ENCODE peak calls at places on chromosomes 7 and 10, in four cellular contexts. One of them, this sample, is unnamed.

GRCh38 chr7:116633131-116633988 is 38.6 kb upstream of the MET start:
- DNase-seq in body of pancreas: peak
- DNase-seq in IMR-90: no peak
- DNase-seq in GM12892: no peak
- DNase-seq in this sample: no peak

GRCh38 chr10:98790817-98791216 is 344.1 kb upstream of the HPS1 start:
- DNase-seq in body of pancreas: no peak
- DNase-seq in IMR-90: peak
- DNase-seq in GM12892: no peak
- DNase-seq in this sample: peak

GRCh38 chr10:89206402-89207180 is 526 bp downstream of the CH25H start:
- DNase-seq in body of pancreas: peak
- DNase-seq in IMR-90: peak
- DNase-seq in GM12892: peak
- DNase-seq in this sample: no peak

GRCh38 chr7:68770649-68771048 is 827.6 kb upstream of the AUTS2 start:
- DNase-seq in body of pancreas: peak
- DNase-seq in IMR-90: no peak
- DNase-seq in GM12892: no peak
- DNase-seq in this sample: no peak

GRCh38 chr10:26481914-26482550 is 43.9 kb downstream of the APBB1IP start:
- DNase-seq in body of pancreas: no peak
- DNase-seq in IMR-90: no peak
- DNase-seq in GM12892: no peak
- DNase-seq in this sample: no peak

GRCh38 chr7:68421712-68422111 is 1176.6 kb upstream of the AUTS2 start:
- DNase-seq in body of pancreas: no peak
- DNase-seq in IMR-90: no peak
- DNase-seq in GM12892: no peak
- DNase-seq in this sample: no peak

GRCh38 chr10:89080660-89081059 is 90.1 kb downstream of the FAS start:
- DNase-seq in body of pancreas: no peak
- DNase-seq in IMR-90: peak
- DNase-seq in GM12892: no peak
- DNase-seq in this sample: no peak

GRCh38 chr10:128463991-128464755 is 337.9 kb upstream of the MKI67 start:
- DNase-seq in body of pancreas: no peak
- DNase-seq in IMR-90: peak
- DNase-seq in GM12892: no peak
- DNase-seq in this sample: peak

GRCh38 chr7:36456135-36456534 is 66.5 kb downstream of the ANLN start:
- DNase-seq in body of pancreas: no peak
- DNase-seq in IMR-90: no peak
- DNase-seq in GM12892: no peak
- DNase-seq in this sample: no peak

GRCh38 chr10:125025341-125025740 is 83.4 kb downstream of the ZRANB1 start:
- DNase-seq in body of pancreas: no peak
- DNase-seq in IMR-90: peak
- DNase-seq in GM12892: no peak
- DNase-seq in this sample: no peak

GRCh38 chr10:15719062-15719898 is 442 bp downstream of the ITGA8 start:
- DNase-seq in body of pancreas: no peak
- DNase-seq in IMR-90: no peak
- DNase-seq in GM12892: peak
- DNase-seq in this sample: peak

GRCh38 chr7:127713006-127713405 is 61.0 kb downstream of the SND1 start:
- DNase-seq in body of pancreas: no peak
- DNase-seq in IMR-90: no peak
- DNase-seq in GM12892: no peak
- DNase-seq in this sample: no peak

GRCh38 chr10:483266-483665 is 206.2 kb downstream of the DIP2C start:
- DNase-seq in body of pancreas: no peak
- DNase-seq in IMR-90: no peak
- DNase-seq in GM12892: no peak
- DNase-seq in this sample: no peak

GRCh38 chr7:14381306-14381705 is 391.8 kb upstream of the ETV1 start:
- DNase-seq in body of pancreas: no peak
- DNase-seq in IMR-90: peak
- DNase-seq in GM12892: no peak
- DNase-seq in this sample: no peak

GRCh38 chr7:117009705-117010361 is 56.5 kb downstream of the ST7 start:
- DNase-seq in body of pancreas: no peak
- DNase-seq in IMR-90: no peak
- DNase-seq in GM12892: no peak
- DNase-seq in this sample: peak

GRCh38 chr7:151099486-151100211 is 13.4 kb downstream of the AGAP3 start:
- DNase-seq in body of pancreas: no peak
- DNase-seq in IMR-90: no peak
- DNase-seq in GM12892: no peak
- DNase-seq in this sample: no peak

GRCh38 chr10:49094707-49095106 is 20.6 kb downstream of the VSTM4 start:
- DNase-seq in body of pancreas: no peak
- DNase-seq in IMR-90: no peak
- DNase-seq in GM12892: no peak
- DNase-seq in this sample: no peak

GRCh38 chr7:12629816-12630614 is 57.4 kb upstream of the ARL4A start:
- DNase-seq in body of pancreas: no peak
- DNase-seq in IMR-90: no peak
- DNase-seq in GM12892: no peak
- DNase-seq in this sample: no peak

GRCh38 chr7:96481831-96482230 is 159.9 kb upstream of the SLC25A13 start:
- DNase-seq in body of pancreas: no peak
- DNase-seq in IMR-90: peak
- DNase-seq in GM12892: no peak
- DNase-seq in this sample: no peak

GRCh38 chr7:44145969-44146897 is 5.1 kb upstream of the MYL7 start:
- DNase-seq in body of pancreas: peak
- DNase-seq in IMR-90: peak
- DNase-seq in GM12892: peak
- DNase-seq in this sample: peak

GRCh38 chr10:108597657-108598319 is 1325.5 kb downstream of the XPNPEP1 start:
- DNase-seq in body of pancreas: no peak
- DNase-seq in IMR-90: no peak
- DNase-seq in GM12892: no peak
- DNase-seq in this sample: no peak

DNA sequence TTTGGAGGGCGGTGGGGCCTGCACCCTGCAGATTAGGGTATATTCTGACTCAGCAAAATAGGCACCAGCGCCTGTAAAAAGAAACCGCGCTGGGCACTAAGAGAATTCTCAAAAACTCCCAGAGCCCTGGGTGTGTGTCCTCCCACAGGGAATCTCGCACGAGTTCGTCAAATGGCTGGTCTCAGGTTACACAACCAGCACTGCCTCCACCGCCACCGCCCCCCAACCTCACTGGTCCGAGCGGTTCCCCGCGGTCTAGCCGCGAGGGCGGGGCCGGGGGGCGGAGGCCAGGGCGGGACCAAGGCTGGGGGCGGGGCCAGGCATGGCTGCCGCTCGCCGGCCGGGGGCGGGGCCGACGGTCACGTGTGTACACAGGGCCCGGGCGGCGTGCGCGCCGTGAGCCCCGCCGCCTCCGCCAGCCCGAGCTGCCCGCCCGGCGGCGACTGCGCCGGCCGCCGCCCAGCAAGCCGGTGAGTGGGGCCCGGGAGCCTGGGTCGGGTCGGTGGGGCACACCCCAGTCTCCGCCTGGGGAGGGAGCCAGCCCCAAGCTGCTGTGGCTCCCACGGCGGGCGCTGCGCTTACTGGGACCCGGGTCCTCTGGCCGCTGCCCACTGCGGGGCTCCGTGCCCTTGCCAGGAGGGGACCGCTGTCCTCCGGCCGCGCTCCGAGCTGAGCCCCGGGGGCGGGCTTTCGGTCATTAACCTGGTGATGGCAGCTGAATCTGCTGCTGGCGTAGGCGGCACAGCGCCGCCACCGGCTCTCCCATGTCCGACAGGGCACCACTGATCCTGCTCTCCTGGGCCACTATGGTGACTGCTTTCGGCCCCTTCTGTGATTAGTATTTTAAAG is at the start of gene GPR146:
- DNase-seq in body of pancreas: peak
- DNase-seq in IMR-90: peak
- DNase-seq in GM12892: peak
- DNase-seq in this sample: peak
- TF ChIP-seq POLR2A in body of pancreas: no peak
- TF ChIP-seq POLR2A in IMR-90: no peak
- TF ChIP-seq POLR2A in GM12892: no peak
- TF ChIP-seq POLR2A in this sample: peak

GRCh38 chr7:159070422-159071148 is 74.1 kb downstream of the VIPR2 start:
- DNase-seq in body of pancreas: no peak
- DNase-seq in IMR-90: no peak
- DNase-seq in GM12892: no peak
- DNase-seq in this sample: no peak

GRCh38 chr7:159066816-159067601 is 77.7 kb downstream of the VIPR2 start:
- DNase-seq in body of pancreas: no peak
- DNase-seq in IMR-90: no peak
- DNase-seq in GM12892: no peak
- DNase-seq in this sample: no peak

GRCh38 chr7:159067870-159068787 is 76.5 kb downstream of the VIPR2 start:
- DNase-seq in body of pancreas: peak
- DNase-seq in IMR-90: no peak
- DNase-seq in GM12892: no peak
- DNase-seq in this sample: no peak

GRCh38 chr7:159071260-159071659 is 73.4 kb downstream of the VIPR2 start:
- DNase-seq in body of pancreas: no peak
- DNase-seq in IMR-90: no peak
- DNase-seq in GM12892: no peak
- DNase-seq in this sample: no peak

DNA sequence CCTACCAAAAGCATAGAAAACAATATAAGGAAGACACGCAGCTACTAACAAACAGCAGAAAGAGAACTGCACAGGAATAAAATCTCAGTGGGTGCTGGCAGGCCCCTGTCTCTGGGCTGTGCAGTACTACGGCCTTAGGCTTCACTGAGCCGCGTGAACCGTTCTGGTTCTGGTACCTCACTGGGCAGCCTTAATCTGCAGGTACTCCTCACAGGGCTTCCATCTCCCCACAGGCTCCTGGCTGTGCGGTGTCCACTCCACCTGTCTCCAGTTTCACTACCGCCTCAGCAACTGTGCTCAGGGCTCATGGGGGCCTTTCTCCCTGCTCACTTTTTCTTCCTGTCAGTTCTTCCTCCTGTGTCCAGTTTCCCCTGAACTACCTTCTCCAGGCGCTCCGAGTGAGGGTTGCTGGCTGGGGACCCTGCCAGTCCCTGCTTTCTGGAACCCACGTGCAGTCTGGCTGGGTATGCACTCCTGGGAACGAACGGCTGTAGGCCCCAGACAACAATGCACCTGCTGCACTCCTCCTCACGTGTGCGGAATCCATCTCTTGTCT is 75.7 kb downstream of the VIPR2 start:
- DNase-seq in body of pancreas: no peak
- DNase-seq in IMR-90: no peak
- DNase-seq in GM12892: no peak
- DNase-seq in this sample: no peak
- TF ChIP-seq POLR2A in body of pancreas: no peak
- TF ChIP-seq POLR2A in IMR-90: no peak
- TF ChIP-seq POLR2A in GM12892: no peak
- TF ChIP-seq POLR2A in this sample: no peak

GRCh38 chr7:122652851-122653250 is 46.1 kb downstream of the RNF133 start:
- DNase-seq in body of pancreas: peak
- DNase-seq in IMR-90: no peak
- DNase-seq in GM12892: no peak
- DNase-seq in this sample: no peak
- TF ChIP-seq POLR2A in body of pancreas: no peak
- TF ChIP-seq POLR2A in IMR-90: no peak
- TF ChIP-seq POLR2A in GM12892: no peak
- TF ChIP-seq POLR2A in this sample: no peak

GRCh38 chr10:24466616-24466949 is 257.1 kb downstream of the ARHGAP21 start:
- DNase-seq in body of pancreas: no peak
- DNase-seq in IMR-90: no peak
- DNase-seq in GM12892: no peak
- DNase-seq in this sample: no peak

GRCh38 chr10:24467094-24467493 is 256.6 kb downstream of the ARHGAP21 start:
- DNase-seq in body of pancreas: no peak
- DNase-seq in IMR-90: no peak
- DNase-seq in GM12892: no peak
- DNase-seq in this sample: no peak

GRCh38 chr10:24465124-24465874 is 256.4 kb downstream of the KIAA1217 start:
- DNase-seq in body of pancreas: peak
- DNase-seq in IMR-90: peak
- DNase-seq in GM12892: no peak
- DNase-seq in this sample: no peak

GRCh38 chr10:24467605-24468004 is 256.1 kb downstream of the ARHGAP21 start:
- DNase-seq in body of pancreas: no peak
- DNase-seq in IMR-90: no peak
- DNase-seq in GM12892: no peak
- DNase-seq in this sample: no peak

DNA sequence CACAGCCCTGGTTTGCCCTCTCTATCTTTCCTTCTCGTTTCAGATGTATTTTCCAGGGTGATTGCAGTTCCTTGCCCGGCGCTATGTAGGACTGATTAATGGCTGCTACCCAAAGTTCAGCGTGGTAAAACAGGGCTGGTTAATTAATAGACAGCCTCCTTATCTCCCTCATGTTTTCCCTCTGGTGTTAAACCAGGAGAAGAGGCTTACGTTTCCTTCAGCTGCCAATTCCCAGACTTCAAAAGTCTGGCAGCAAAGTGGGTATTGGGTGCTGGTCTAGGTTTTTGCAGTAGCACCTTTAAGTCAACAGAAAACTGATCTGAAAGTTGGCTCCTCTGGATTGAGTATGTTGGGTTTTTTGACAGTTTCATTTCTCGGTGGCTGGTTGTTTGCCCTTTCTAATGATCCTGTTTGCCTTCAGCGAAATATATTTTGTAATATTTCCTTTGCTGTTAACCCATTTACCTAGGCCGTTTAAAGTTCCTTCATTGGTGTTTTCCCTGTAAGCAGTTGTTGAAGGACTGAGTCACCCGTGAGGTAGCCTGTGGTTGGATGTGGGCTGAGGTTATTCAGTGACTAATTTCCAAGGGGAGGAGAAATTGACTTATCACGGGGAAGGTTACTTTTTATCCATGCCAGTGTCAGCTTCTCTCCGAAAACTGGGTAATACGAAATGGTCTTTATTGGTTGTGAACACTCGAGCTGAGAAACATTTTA is 257.1 kb downstream of the KIAA1217 start:
- DNase-seq in body of pancreas: peak
- DNase-seq in IMR-90: peak
- DNase-seq in GM12892: no peak
- DNase-seq in this sample: no peak
- TF ChIP-seq POLR2A in body of pancreas: peak
- TF ChIP-seq POLR2A in IMR-90: peak
- TF ChIP-seq POLR2A in GM12892: no peak
- TF ChIP-seq POLR2A in this sample: no peak